ENCODE peak calls at places on chromosomes 6 and 20, in seven cellular contexts. X is C1 segment of cervical spinal cord; I is endothelial cell; J is glomerular endothelial cell; L is heart right ventricle; P is A549; S is CD4-positive, alpha-beta T cell. R is an unnamed sample.

GRCh38 chr6:136797977-136798376 is 5.7 kb upstream of the MAP3K5 start:
- DNase-seq in S (no peak), J (no peak), X (no peak), P (no peak), L (no peak), I (no peak), R (no peak)

GRCh38 chr6:46925563-46926253 is 4.0 kb upstream of the ADGRF5 start:
- DNase-seq in J (no peak), S (no peak), X (no peak), I (no peak), P (peak; percentile 79), L (no peak), R (peak; percentile 69)

GRCh38 chr6:53985361-53985760 is 125.9 kb upstream of the MLIP start:
- DNase-seq in L (no peak), S (no peak), X (no peak), P (no peak), I (no peak), J (no peak), R (no peak)

GRCh38 chr6:167219967-167220512 is 62.3 kb upstream of the GPR31 start:
- DNase-seq in X (no peak), I (no peak), P (no peak), S (no peak), L (no peak), J (no peak), R (no peak)

GRCh38 chr6:135149376-135149775 is 31.7 kb upstream of the MYB start:
- DNase-seq in J (no peak), P (no peak), L (no peak), X (no peak), I (no peak), S (no peak), R (no peak)

GRCh38 chr20:10414982-10415650 is 18.9 kb downstream of the MKKS start:
- DNase-seq in P (peak; percentile 59), I (no peak), X (no peak), L (no peak), J (no peak), S (no peak), R (no peak)

GRCh38 chr20:31721408-31722332 is 998 bp downstream of the BCL2L1 start:
- DNase-seq in X (peak; percentile 18), J (no peak), P (no peak), L (peak; percentile 40), S (no peak), I (no peak), R (no peak)

GRCh38 chr6:167795874-167796667 is 30.6 kb upstream of the AFDN start:
- DNase-seq in I (no peak), X (peak; percentile 60), L (peak; percentile 62), S (no peak), P (no peak), J (no peak), R (no peak)

GRCh38 chr20:1809611-1810510 is 85.3 kb upstream of the SIRPA start:
- DNase-seq in L (no peak), P (peak; percentile 90), J (no peak), S (no peak), I (no peak), X (no peak), R (peak; percentile 45)

GRCh38 chr6:155939253-155939652 is 483.6 kb upstream of the NOX3 start:
- DNase-seq in L (no peak), I (no peak), J (no peak), P (no peak), S (no peak), X (no peak), R (no peak)

GRCh38 chr6:87789198-87789899 is 87.3 kb upstream of the AKIRIN2 start:
- DNase-seq in J (peak; percentile 16), X (no peak), I (no peak), S (no peak), L (no peak), P (peak; percentile 90), R (no peak)

GRCh38 chr6:75145976-75146375 is 59.9 kb downstream of the COL12A1 start:
- DNase-seq in S (no peak), I (no peak), P (no peak), X (no peak), J (no peak), L (no peak), R (no peak)

GRCh38 chr6:112592159-112592558 is 245.0 kb downstream of the RFPL4B start:
- DNase-seq in L (no peak), I (no peak), J (no peak), S (no peak), X (no peak), P (no peak), R (no peak)

GRCh38 chr6:147561742-147562141 is 53.3 kb downstream of the SAMD5 start:
- DNase-seq in S (no peak), L (no peak), I (no peak), J (no peak), X (no peak), P (no peak), R (no peak)

GRCh38 chr6:120764312-120764711 is 570.0 kb downstream of the TBC1D32 start:
- DNase-seq in L (no peak), X (no peak), I (no peak), P (no peak), J (no peak), S (no peak), R (no peak)

GRCh38 chr6:21163838-21164180 is 429.7 kb upstream of the SOX4 start:
- DNase-seq in J (no peak), X (no peak), S (no peak), L (no peak), I (no peak), P (no peak), R (no peak)

GRCh38 chr6:29907637-29908340 is 34.5 kb upstream of the HLA-A start:
- DNase-seq in X (no peak), L (no peak), S (no peak), I (no peak), J (no peak), P (no peak), R (no peak)

GRCh38 chr20:45392733-45393132 is 14.6 kb upstream of the TP53TG5 start:
- DNase-seq in J (no peak), X (no peak), I (no peak), S (no peak), L (no peak), P (no peak), R (no peak)

GRCh38 chr6:2109796-2110195 is 135.6 kb downstream of the GMDS start:
- DNase-seq in L (no peak), X (no peak), S (no peak), P (no peak), I (no peak), J (no peak), R (no peak)

GRCh38 chr6:160871320-160871719 is 120.2 kb upstream of the MAP3K4 start:
- DNase-seq in P (no peak), I (no peak), S (no peak), X (no peak), L (no peak), J (no peak), R (no peak)

GRCh38 chr6:118285791-118286190 is 262.3 kb upstream of the PLN start:
- DNase-seq in L (no peak), I (no peak), J (no peak), P (no peak), S (no peak), X (no peak), R (no peak)

GRCh38 chr6:9621276-9621675 is 793.6 kb downstream of the TFAP2A start:
- DNase-seq in L (no peak), X (no peak), P (no peak), J (no peak), I (no peak), S (no peak), R (no peak)

GRCh38 chr6:153210083-153210482 is 79.0 kb upstream of the RGS17 start:
- DNase-seq in P (no peak), I (no peak), S (no peak), L (no peak), X (no peak), J (no peak), R (no peak)

GRCh38 chr6:128600397-128600951 is 80.1 kb upstream of the PTPRK start:
- DNase-seq in I (peak; percentile 23), P (peak; percentile 4), S (no peak), J (peak; percentile 64), X (no peak), L (no peak), R (no peak)

GRCh38 chr6:125747589-125748533 is 1.6 kb upstream of the HEY2 start:
- DNase-seq in P (no peak), S (no peak), J (no peak), X (peak; percentile 64), L (peak; percentile 52), I (peak; percentile 53), R (peak; percentile 53)

GRCh38 chr6:134117409-134117808 is 65.0 kb upstream of the SLC2A12 start:
- DNase-seq in X (peak; percentile 17), L (no peak), I (no peak), S (no peak), J (no peak), P (no peak), R (no peak)

GRCh38 chr20:44683263-44684046 is 31.7 kb upstream of the CCN5 start:
- DNase-seq in P (peak; percentile 75), L (no peak), S (no peak), X (no peak), J (no peak), I (peak; percentile 75), R (peak; percentile 67)

GRCh38 chr6:164167873-164168405 is 753.4 kb downstream of the QKI start:
- DNase-seq in X (no peak), S (no peak), L (no peak), J (no peak), P (no peak), I (no peak), R (no peak)

GRCh38 chr6:111482236-111482958 is 621 bp downstream of the REV3L start:
- DNase-seq in J (no peak), P (no peak), X (peak; percentile 59), I (peak; percentile 34), L (peak; percentile 55), S (peak; percentile 34), R (peak; percentile 79)

GRCh38 chr6:54835176-54835575 is 11.4 kb upstream of the FAM83B start:
- DNase-seq in X (no peak), S (no peak), L (no peak), P (no peak), I (no peak), J (no peak), R (no peak)

GRCh38 chr6:119346450-119346849 is 3.1 kb downstream of the MAN1A1 start:
- DNase-seq in L (no peak), I (no peak), S (no peak), X (no peak), P (no peak), J (no peak), R (no peak)

GRCh38 chr6:157030756-157031155 is 253.6 kb downstream of the ARID1B start:
- DNase-seq in J (no peak), L (no peak), S (no peak), X (no peak), I (no peak), P (no peak), R (no peak)

GRCh38 chr6:53938810-53939209 is 144.0 kb downstream of the LRRC1 start:
- DNase-seq in X (no peak), P (no peak), L (no peak), J (no peak), S (no peak), I (no peak), R (no peak)

GRCh38 chr20:33664762-33665144 is 2.0 kb upstream of the ACTL10 start:
- DNase-seq in J (no peak), P (no peak), S (no peak), X (no peak), L (no peak), I (no peak), R (no peak)

GRCh38 chr6:1535295-1535694 is 74.4 kb upstream of the FOXC1 start:
- DNase-seq in X (no peak), P (no peak), S (peak; percentile 47), I (no peak), J (no peak), L (no peak), R (no peak)

GRCh38 chr6:39594304-39594703 is 130.9 kb downstream of the KIF6 start:
- DNase-seq in I (no peak), X (no peak), S (no peak), P (no peak), L (no peak), J (no peak), R (no peak)

GRCh38 chr6:27237089-27237723 is 10.3 kb upstream of the PRSS16 start:
- DNase-seq in X (no peak), J (no peak), S (no peak), L (no peak), I (peak; percentile 42), P (peak; percentile 78), R (no peak)

R was measured in tibial artery.